ENCODE peak calls at places on chromosomes 1 and 21, in ten cellular contexts. V is iris pigment epithelial cell; Y is HuH-7.5; U is heart left ventricle; M is left cardiac atrium; Z is T-helper 2 cell; R is stimulated activated CD4-positive, alpha-beta T cell treated with anti-CD3 and anti-CD28 coated beads, Interleukin-12 subunit alpha, Interleukin-12 subunit beta, amount 100 ng/mL, for 48 hours; G is HS-5; C is MCF 10A; T is NCI-H1092. P is an unnamed sample.

GRCh38 chr1:217498209-217498608 is 132.7 kb downstream of the GPATCH2 start:
- DNase-seq in V (no peak), Y (no peak), U (no peak), M (no peak), Z (no peak), R (no peak), G (no peak), C (no peak), T (no peak), P (no peak)

GRCh38 chr1:4121834-4122512 is 221.9 kb upstream of the C1orf174 start:
- DNase-seq in V (no peak), Y (no peak), U (no peak), M (no peak), Z (no peak), R (no peak), G (no peak), C (no peak), T (no peak), P (no peak)

GRCh38 chr1:199751524-199751923 is 276.0 kb upstream of the NR5A2 start:
- DNase-seq in V (no peak), Y (no peak), U (no peak), M (no peak), Z (no peak), R (no peak), G (no peak), C (no peak), T (no peak), P (no peak)

GRCh38 chr1:214970016-214970415 is 112.5 kb upstream of the KCNK2 start:
- DNase-seq in V (peak), Y (no peak), U (no peak), M (no peak), Z (no peak), R (no peak), G (no peak), C (no peak), T (no peak), P (no peak)

GRCh38 chr1:168361252-168361651 is 80.6 kb downstream of the TBX19 start:
- DNase-seq in V (no peak), Y (no peak), U (no peak), M (no peak), Z (peak), R (no peak), G (no peak), C (no peak), T (no peak), P (no peak)

GRCh38 chr1:183139281-183139942 is 46.7 kb upstream of the LAMC2 start:
- DNase-seq in V (peak), Y (peak), U (no peak), M (no peak), Z (no peak), R (no peak), G (peak), C (peak), T (no peak), P (no peak)

GRCh38 chr21:42171091-42172053 is 47.6 kb upstream of the ABCG1 start:
- DNase-seq in V (no peak), Y (no peak), U (peak), M (peak), Z (no peak), R (no peak), G (no peak), C (peak), T (no peak), P (no peak)

GRCh38 chr1:93694039-93694438 is 12.4 kb upstream of the BCAR3 start:
- DNase-seq in V (no peak), Y (no peak), U (peak), M (no peak), Z (no peak), R (no peak), G (no peak), C (peak), T (no peak), P (no peak)

GRCh38 chr1:231039161-231040018 is 664 bp downstream of the FAM89A start:
- DNase-seq in V (peak), Y (peak), U (peak), M (peak), Z (peak), R (no peak), G (no peak), C (peak), T (no peak), P (peak)

GRCh38 chr1:246727594-246727993 is 3.4 kb downstream of the SCCPDH start:
- DNase-seq in V (no peak), Y (no peak), U (no peak), M (no peak), Z (no peak), R (no peak), G (no peak), C (no peak), T (no peak), P (no peak)

GRCh38 chr1:5645135-5645399 is 347.2 kb downstream of the NPHP4 start:
- DNase-seq in V (no peak), Y (no peak), U (no peak), M (no peak), Z (no peak), R (no peak), G (no peak), C (no peak), T (no peak), P (no peak)

GRCh38 chr1:81151300-81151699 is 649.4 kb upstream of the ADGRL2 start:
- DNase-seq in V (no peak), Y (no peak), U (no peak), M (no peak), Z (no peak), R (no peak), G (no peak), C (no peak), T (no peak), P (no peak)

GRCh38 chr1:168918860-168919741 is 187.4 kb upstream of the ATP1B1 start:
- DNase-seq in V (no peak), Y (no peak), U (no peak), M (no peak), Z (no peak), R (no peak), G (no peak), C (peak), T (no peak), P (no peak)

GRCh38 chr1:205577874-205578658 is 53.7 kb downstream of the ELK4 start:
- DNase-seq in V (peak), Y (no peak), U (no peak), M (no peak), Z (no peak), R (no peak), G (no peak), C (no peak), T (no peak), P (no peak)

GRCh38 chr1:60952566-60953215 is 129.7 kb upstream of the NFIA start:
- DNase-seq in V (no peak), Y (no peak), U (no peak), M (no peak), Z (no peak), R (no peak), G (no peak), C (no peak), T (peak), P (no peak)

GRCh38 chr21:46111857-46112730 is 14.2 kb downstream of the COL6A2 start:
- DNase-seq in V (no peak), Y (no peak), U (peak), M (peak), Z (no peak), R (no peak), G (no peak), C (no peak), T (no peak), P (no peak)

GRCh38 chr1:2135425-2135824 is 59.1 kb downstream of the FAAP20 start:
- DNase-seq in V (peak), Y (no peak), U (peak), M (peak), Z (no peak), R (no peak), G (no peak), C (no peak), T (no peak), P (no peak)

GRCh38 chr1:228303596-228303995 is 95.8 kb downstream of the OBSCN start:
- DNase-seq in V (no peak), Y (no peak), U (peak), M (peak), Z (no peak), R (no peak), G (no peak), C (no peak), T (no peak), P (no peak)

GRCh38 chr1:147822292-147822691 is 61.9 kb upstream of the GJA5 start:
- DNase-seq in V (no peak), Y (no peak), U (no peak), M (no peak), Z (no peak), R (no peak), G (no peak), C (no peak), T (no peak), P (no peak)

GRCh38 chr1:5813480-5813879 is 178.7 kb downstream of the NPHP4 start:
- DNase-seq in V (no peak), Y (no peak), U (no peak), M (no peak), Z (no peak), R (no peak), G (no peak), C (no peak), T (no peak), P (no peak)

GRCh38 chr1:1927751-1928150 is 8.7 kb upstream of the TMEM52 start:
- DNase-seq in V (no peak), Y (no peak), U (no peak), M (peak), Z (no peak), R (no peak), G (no peak), C (no peak), T (no peak), P (no peak)

GRCh38 chr1:185732941-185733340 is 1.2 kb upstream of the HMCN1 start:
- DNase-seq in V (no peak), Y (no peak), U (no peak), M (no peak), Z (no peak), R (no peak), G (no peak), C (no peak), T (no peak), P (no peak)

GRCh38 chr1:154453577-154454352 is 48.3 kb upstream of the TDRD10 start:
- DNase-seq in V (peak), Y (no peak), U (no peak), M (no peak), Z (no peak), R (no peak), G (no peak), C (peak), T (no peak), P (no peak)

P was measured in CD8-positive, alpha-beta T cell.